ENCODE peak calls at places on chromosomes 16 and 17, in five cellular contexts. One of them, this sample, is unnamed.

GRCh38 chr16:931651-932500 is 38.9 kb downstream of the LMF1 start:
- DNase-seq in choroid plexus epithelial cell: no peak
- DNase-seq in fibroblast of pulmonary artery: no peak
- DNase-seq in A549: no peak
- DNase-seq in colonic mucosa: no peak
- DNase-seq in this sample: no peak

GRCh38 chr16:20538687-20539086 is 37.5 kb downstream of the ACSM2B start:
- DNase-seq in fibroblast of pulmonary artery: no peak
- DNase-seq in A549: no peak
- DNase-seq in colonic mucosa: no peak
- DNase-seq in choroid plexus epithelial cell: no peak
- DNase-seq in this sample: no peak

GRCh38 chr17:64662774-64663367 is 764 bp upstream of the SMURF2 start:
- DNase-seq in fibroblast of pulmonary artery: no peak
- DNase-seq in colonic mucosa: no peak
- DNase-seq in choroid plexus epithelial cell: no peak
- DNase-seq in A549: no peak
- DNase-seq in this sample: no peak

GRCh38 chr17:1367351-1367745 is 32.7 kb downstream of the YWHAE start:
- DNase-seq in fibroblast of pulmonary artery: no peak
- DNase-seq in A549: no peak
- DNase-seq in colonic mucosa: no peak
- DNase-seq in choroid plexus epithelial cell: no peak
- DNase-seq in this sample: no peak

GRCh38 chr16:4303973-4304372 is 11.9 kb upstream of the GLIS2 start:
- DNase-seq in A549: no peak
- DNase-seq in fibroblast of pulmonary artery: no peak
- DNase-seq in colonic mucosa: no peak
- DNase-seq in choroid plexus epithelial cell: no peak
- DNase-seq in this sample: no peak

GRCh38 chr16:47571049-47571448 is 109.9 kb downstream of the PHKB start:
- DNase-seq in fibroblast of pulmonary artery: no peak
- DNase-seq in colonic mucosa: no peak
- DNase-seq in A549: no peak
- DNase-seq in choroid plexus epithelial cell: no peak
- DNase-seq in this sample: no peak

GRCh38 chr17:40980594-40980993 is 3.5 kb downstream of the KRT40 start:
- DNase-seq in fibroblast of pulmonary artery: peak
- DNase-seq in colonic mucosa: no peak
- DNase-seq in choroid plexus epithelial cell: peak
- DNase-seq in A549: no peak
- DNase-seq in this sample: no peak

GRCh38 chr16:22352726-22353125 is 21.7 kb downstream of the CDR2 start:
- DNase-seq in choroid plexus epithelial cell: no peak
- DNase-seq in A549: no peak
- DNase-seq in fibroblast of pulmonary artery: no peak
- DNase-seq in colonic mucosa: no peak
- DNase-seq in this sample: no peak

GRCh38 chr17:50101346-50102163 is 6.4 kb downstream of the PDK2 start:
- DNase-seq in fibroblast of pulmonary artery: peak
- DNase-seq in colonic mucosa: peak
- DNase-seq in A549: no peak
- DNase-seq in choroid plexus epithelial cell: peak
- DNase-seq in this sample: peak

GRCh38 chr17:70204431-70204830 is 35.1 kb downstream of the KCNJ2 start:
- DNase-seq in colonic mucosa: no peak
- DNase-seq in choroid plexus epithelial cell: no peak
- DNase-seq in fibroblast of pulmonary artery: no peak
- DNase-seq in A549: no peak
- DNase-seq in this sample: no peak

GRCh38 chr17:46876353-46876887 is 25.0 kb downstream of the WNT9B start:
- DNase-seq in fibroblast of pulmonary artery: no peak
- DNase-seq in A549: peak
- DNase-seq in choroid plexus epithelial cell: no peak
- DNase-seq in colonic mucosa: peak
- DNase-seq in this sample: no peak

GRCh38 chr17:57550671-57551315 is 194.3 kb downstream of the CCDC182 start:
- DNase-seq in A549: no peak
- DNase-seq in colonic mucosa: no peak
- DNase-seq in fibroblast of pulmonary artery: no peak
- DNase-seq in choroid plexus epithelial cell: no peak
- DNase-seq in this sample: no peak

GRCh38 chr17:36641877-36642845 is 40.8 kb downstream of the MRM1 start:
- DNase-seq in choroid plexus epithelial cell: no peak
- DNase-seq in fibroblast of pulmonary artery: no peak
- DNase-seq in A549: no peak
- DNase-seq in colonic mucosa: peak
- DNase-seq in this sample: no peak

GRCh38 chr16:17397499-17397891 is 73.3 kb downstream of the XYLT1 start:
- DNase-seq in A549: peak
- DNase-seq in colonic mucosa: peak
- DNase-seq in fibroblast of pulmonary artery: peak
- DNase-seq in choroid plexus epithelial cell: peak
- DNase-seq in this sample: peak

GRCh38 chr17:33526753-33527152 is 233.7 kb upstream of the ASIC2 start:
- DNase-seq in choroid plexus epithelial cell: no peak
- DNase-seq in colonic mucosa: no peak
- DNase-seq in A549: no peak
- DNase-seq in fibroblast of pulmonary artery: no peak
- DNase-seq in this sample: no peak

GRCh38 chr17:34252138-34252889 is 2.8 kb upstream of the CCL2 start:
- DNase-seq in A549: peak
- DNase-seq in fibroblast of pulmonary artery: peak
- DNase-seq in choroid plexus epithelial cell: peak
- DNase-seq in colonic mucosa: peak
- DNase-seq in this sample: peak

GRCh38 chr16:12771341-12771798 is 32.3 kb downstream of the CPPED1 start:
- DNase-seq in choroid plexus epithelial cell: peak
- DNase-seq in A549: no peak
- DNase-seq in fibroblast of pulmonary artery: peak
- DNase-seq in colonic mucosa: no peak
- DNase-seq in this sample: no peak

GRCh38 chr17:41065829-41066624 is at the start of gene KRTAP2-4:
- DNase-seq in choroid plexus epithelial cell: peak
- DNase-seq in colonic mucosa: no peak
- DNase-seq in A549: peak
- DNase-seq in fibroblast of pulmonary artery: peak
- DNase-seq in this sample: no peak

GRCh38 chr17:14149751-14150150 is 80.4 kb downstream of the COX10 start:
- DNase-seq in colonic mucosa: peak
- DNase-seq in A549: no peak
- DNase-seq in choroid plexus epithelial cell: no peak
- DNase-seq in fibroblast of pulmonary artery: no peak
- DNase-seq in this sample: no peak

GRCh38 chr17:55830210-55830609 is 79.4 kb downstream of the PCTP start:
- DNase-seq in fibroblast of pulmonary artery: no peak
- DNase-seq in choroid plexus epithelial cell: no peak
- DNase-seq in A549: no peak
- DNase-seq in colonic mucosa: no peak
- DNase-seq in this sample: no peak

GRCh38 chr17:60305141-60305540 is 86.8 kb downstream of the USP32 start:
- DNase-seq in choroid plexus epithelial cell: peak
- DNase-seq in colonic mucosa: peak
- DNase-seq in fibroblast of pulmonary artery: no peak
- DNase-seq in A549: peak
- DNase-seq in this sample: no peak

GRCh38 chr16:58815188-58815888 is 81.2 kb upstream of the GOT2 start:
- DNase-seq in A549: peak
- DNase-seq in fibroblast of pulmonary artery: no peak
- DNase-seq in choroid plexus epithelial cell: no peak
- DNase-seq in colonic mucosa: no peak
- DNase-seq in this sample: no peak

GRCh38 chr17:2828396-2829038 is 32.3 kb downstream of the RAP1GAP2 start:
- DNase-seq in colonic mucosa: peak
- DNase-seq in A549: peak
- DNase-seq in choroid plexus epithelial cell: peak
- DNase-seq in fibroblast of pulmonary artery: peak
- DNase-seq in this sample: peak

GRCh38 chr16:50229149-50229726 is 37.1 kb upstream of the ADCY7 start:
- DNase-seq in A549: no peak
- DNase-seq in colonic mucosa: no peak
- DNase-seq in fibroblast of pulmonary artery: no peak
- DNase-seq in choroid plexus epithelial cell: no peak
- DNase-seq in this sample: no peak

GRCh38 chr16:48906076-48906475 is 296.1 kb upstream of the N4BP1 start:
- DNase-seq in colonic mucosa: no peak
- DNase-seq in A549: no peak
- DNase-seq in fibroblast of pulmonary artery: no peak
- DNase-seq in choroid plexus epithelial cell: no peak
- DNase-seq in this sample: no peak

GRCh38 chr16:88931373-88931900 is 45.6 kb downstream of the CBFA2T3 start:
- DNase-seq in colonic mucosa: no peak
- DNase-seq in choroid plexus epithelial cell: no peak
- DNase-seq in fibroblast of pulmonary artery: no peak
- DNase-seq in A549: no peak
- DNase-seq in this sample: no peak

GRCh38 chr17:63610854-63611253 is 10.2 kb downstream of the TACO1 start:
- DNase-seq in A549: no peak
- DNase-seq in fibroblast of pulmonary artery: no peak
- DNase-seq in choroid plexus epithelial cell: no peak
- DNase-seq in colonic mucosa: no peak
- DNase-seq in this sample: no peak

GRCh38 chr17:67008101-67008500 is 36.3 kb upstream of the CACNG1 start:
- DNase-seq in colonic mucosa: no peak
- DNase-seq in A549: no peak
- DNase-seq in fibroblast of pulmonary artery: no peak
- DNase-seq in choroid plexus epithelial cell: no peak
- DNase-seq in this sample: no peak

GRCh38 chr17:13521784-13522183 is 79.9 kb downstream of the HS3ST3A1 start:
- DNase-seq in colonic mucosa: no peak
- DNase-seq in fibroblast of pulmonary artery: no peak
- DNase-seq in A549: no peak
- DNase-seq in choroid plexus epithelial cell: no peak
- DNase-seq in this sample: no peak

GRCh38 chr16:4313563-4314531 is 2.0 kb upstream of the GLIS2 start:
- DNase-seq in choroid plexus epithelial cell: no peak
- DNase-seq in A549: peak
- DNase-seq in fibroblast of pulmonary artery: no peak
- DNase-seq in colonic mucosa: peak
- DNase-seq in this sample: no peak

GRCh38 chr16:12377497-12377896 is 401.0 kb downstream of the SNX29 start:
- DNase-seq in A549: no peak
- DNase-seq in colonic mucosa: no peak
- DNase-seq in choroid plexus epithelial cell: no peak
- DNase-seq in fibroblast of pulmonary artery: no peak
- DNase-seq in this sample: no peak

GRCh38 chr16:14249291-14250032 is 178.3 kb downstream of the MRTFB start:
- DNase-seq in choroid plexus epithelial cell: peak
- DNase-seq in fibroblast of pulmonary artery: peak
- DNase-seq in colonic mucosa: peak
- DNase-seq in A549: peak
- DNase-seq in this sample: peak

DNA sequence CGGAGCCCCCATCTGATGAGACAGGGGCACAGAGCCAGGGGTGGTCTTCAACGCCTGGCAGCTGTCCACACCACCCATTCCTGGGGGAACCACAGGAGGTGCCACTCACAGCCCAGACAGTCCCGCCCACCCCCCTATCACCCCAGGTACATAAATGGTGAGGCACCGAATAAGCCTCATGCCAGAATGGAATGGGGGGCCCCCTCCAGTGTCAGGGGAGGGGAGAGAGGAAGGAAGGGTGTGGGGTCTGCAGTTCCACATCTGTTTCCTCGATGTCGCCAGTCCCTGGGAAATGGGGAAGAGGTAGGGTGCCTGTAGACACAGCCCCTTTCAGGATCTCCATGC is 1.7 kb downstream of the TMC6 start:
- DNase-seq in colonic mucosa: no peak
- DNase-seq in choroid plexus epithelial cell: no peak
- DNase-seq in fibroblast of pulmonary artery: no peak
- DNase-seq in A549: no peak
- DNase-seq in this sample: no peak
- H3K4me3 ChIP-seq in colonic mucosa: peak
- H3K4me3 ChIP-seq in choroid plexus epithelial cell: no peak
- H3K4me3 ChIP-seq in fibroblast of pulmonary artery: no peak
- H3K4me3 ChIP-seq in A549: no peak
- H3K4me3 ChIP-seq in this sample: no peak

DNA sequence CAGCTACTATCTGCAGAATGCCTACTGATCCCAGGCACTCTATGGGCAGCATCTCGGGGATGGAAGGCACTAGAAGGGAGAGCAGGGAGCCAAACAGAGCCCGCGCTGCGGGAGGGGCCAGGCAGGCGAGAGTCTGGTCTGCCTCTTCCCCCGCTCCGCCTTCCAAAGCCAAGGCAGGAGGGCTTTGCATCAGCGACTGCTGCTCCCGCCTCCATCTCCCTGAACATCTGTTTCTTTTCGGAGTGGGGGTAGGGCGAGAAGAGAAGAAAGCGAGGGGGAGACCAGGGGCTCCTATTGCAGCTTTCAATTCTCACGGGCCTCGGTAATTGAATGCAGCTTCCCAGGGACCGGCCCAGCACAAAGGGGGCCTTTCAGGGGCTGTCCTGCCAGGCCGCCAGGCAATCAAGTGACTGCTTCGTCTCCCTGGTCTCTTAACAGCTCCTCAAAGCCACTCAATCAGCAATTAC is 31.4 kb upstream of the CDC42EP4 start:
- DNase-seq in fibroblast of pulmonary artery: peak
- DNase-seq in choroid plexus epithelial cell: peak
- DNase-seq in A549: no peak
- DNase-seq in colonic mucosa: no peak
- DNase-seq in this sample: peak
- H3K4me3 ChIP-seq in fibroblast of pulmonary artery: peak
- H3K4me3 ChIP-seq in choroid plexus epithelial cell: peak
- H3K4me3 ChIP-seq in A549: no peak
- H3K4me3 ChIP-seq in colonic mucosa: no peak
- H3K4me3 ChIP-seq in this sample: no peak

DNA sequence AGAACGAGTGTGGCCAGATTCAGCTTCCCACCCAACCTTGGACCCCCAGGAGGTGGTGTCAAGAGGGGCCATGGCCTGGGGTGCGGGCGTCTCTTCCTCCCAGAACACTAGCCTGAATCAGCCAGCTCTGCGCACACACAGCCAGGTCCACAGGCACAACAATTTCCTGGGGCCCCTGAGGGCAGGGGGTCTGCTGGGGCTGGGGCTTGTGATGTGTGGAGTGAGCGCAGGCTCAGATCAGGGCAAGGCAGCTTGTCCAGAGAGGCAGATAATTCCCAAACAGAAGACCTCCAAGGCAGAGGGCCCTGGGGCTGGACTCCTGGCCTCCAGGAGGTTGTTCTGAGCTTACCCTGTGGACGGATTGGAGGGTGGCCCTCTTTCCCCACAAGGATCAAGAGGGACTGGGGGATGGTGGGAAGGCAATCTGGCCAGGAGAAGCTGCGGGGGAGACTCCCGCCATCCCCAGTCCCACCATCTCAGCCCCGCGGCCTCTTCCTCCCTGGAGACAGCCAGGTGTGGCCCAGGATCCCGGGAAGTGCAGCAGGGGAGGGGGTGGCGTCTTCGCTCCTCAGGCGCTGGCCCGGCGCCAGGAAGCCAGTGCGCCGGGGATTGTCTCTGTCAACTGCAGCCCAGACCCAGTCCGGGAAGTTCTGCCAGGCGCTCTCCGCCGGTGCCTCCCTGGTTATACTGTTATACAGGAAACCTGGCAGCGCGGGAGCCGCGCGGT is 52.0 kb upstream of the AMZ2 start:
- DNase-seq in choroid plexus epithelial cell: no peak
- DNase-seq in colonic mucosa: no peak
- DNase-seq in fibroblast of pulmonary artery: no peak
- DNase-seq in A549: no peak
- DNase-seq in this sample: no peak
- H3K4me3 ChIP-seq in choroid plexus epithelial cell: no peak
- H3K4me3 ChIP-seq in colonic mucosa: peak
- H3K4me3 ChIP-seq in fibroblast of pulmonary artery: no peak
- H3K4me3 ChIP-seq in A549: peak
- H3K4me3 ChIP-seq in this sample: peak

GRCh38 chr16:31093132-31093703 is 1.4 kb downstream of the VKORC1 start:
- DNase-seq in colonic mucosa: peak
- DNase-seq in fibroblast of pulmonary artery: no peak
- DNase-seq in A549: peak
- DNase-seq in choroid plexus epithelial cell: peak
- DNase-seq in this sample: no peak
- H3K4me3 ChIP-seq in colonic mucosa: no peak
- H3K4me3 ChIP-seq in fibroblast of pulmonary artery: peak
- H3K4me3 ChIP-seq in A549: peak
- H3K4me3 ChIP-seq in choroid plexus epithelial cell: peak
- H3K4me3 ChIP-seq in this sample: no peak

This sample was measured in uterus.